ENCODE peak calls at places on chromosomes 3 and 15, in six cellular contexts. One of them, this sample, is unnamed.

GRCh38 chr15:88166330-88166993 is 90.1 kb downstream of the NTRK3 start:
- DNase-seq in colonic mucosa: no peak
- DNase-seq in thoracic aorta: no peak
- DNase-seq in GM13977: no peak
- DNase-seq in PC-9: no peak
- DNase-seq in left ventricle myocardium inferior: no peak
- DNase-seq in this sample: no peak

GRCh38 chr3:170007031-170007663 is 30.6 kb upstream of the GPR160 start:
- DNase-seq in colonic mucosa: no peak
- DNase-seq in thoracic aorta: no peak
- DNase-seq in GM13977: peak
- DNase-seq in PC-9: no peak
- DNase-seq in left ventricle myocardium inferior: no peak
- DNase-seq in this sample: no peak

GRCh38 chr15:45539680-45540079 is 17.1 kb upstream of the SLC30A4 start:
- DNase-seq in colonic mucosa: peak
- DNase-seq in thoracic aorta: no peak
- DNase-seq in GM13977: no peak
- DNase-seq in PC-9: no peak
- DNase-seq in left ventricle myocardium inferior: no peak
- DNase-seq in this sample: no peak

GRCh38 chr3:72482589-72483249 is 365.5 kb downstream of the SHQ1 start:
- DNase-seq in colonic mucosa: peak
- DNase-seq in thoracic aorta: peak
- DNase-seq in GM13977: peak
- DNase-seq in PC-9: peak
- DNase-seq in left ventricle myocardium inferior: peak
- DNase-seq in this sample: peak

GRCh38 chr3:115161866-115162265 is 14.8 kb upstream of the ZBTB20 start:
- DNase-seq in colonic mucosa: no peak
- DNase-seq in thoracic aorta: no peak
- DNase-seq in GM13977: no peak
- DNase-seq in PC-9: no peak
- DNase-seq in left ventricle myocardium inferior: no peak
- DNase-seq in this sample: no peak

GRCh38 chr3:182258538-182259177 is 534.6 kb upstream of the ATP11B start:
- DNase-seq in colonic mucosa: no peak
- DNase-seq in thoracic aorta: no peak
- DNase-seq in GM13977: peak
- DNase-seq in PC-9: peak
- DNase-seq in left ventricle myocardium inferior: no peak
- DNase-seq in this sample: no peak

GRCh38 chr15:96183020-96183926 is 147.2 kb upstream of the NR2F2 start:
- DNase-seq in colonic mucosa: no peak
- DNase-seq in thoracic aorta: no peak
- DNase-seq in GM13977: no peak
- DNase-seq in PC-9: no peak
- DNase-seq in left ventricle myocardium inferior: no peak
- DNase-seq in this sample: no peak

GRCh38 chr3:30307548-30307947 is 298.9 kb upstream of the TGFBR2 start:
- DNase-seq in colonic mucosa: no peak
- DNase-seq in thoracic aorta: no peak
- DNase-seq in GM13977: no peak
- DNase-seq in PC-9: no peak
- DNase-seq in left ventricle myocardium inferior: no peak
- DNase-seq in this sample: no peak

GRCh38 chr15:22973286-22973685 is 6.9 kb downstream of the CYFIP1 start:
- DNase-seq in colonic mucosa: no peak
- DNase-seq in thoracic aorta: no peak
- DNase-seq in GM13977: no peak
- DNase-seq in PC-9: no peak
- DNase-seq in left ventricle myocardium inferior: no peak
- DNase-seq in this sample: no peak

GRCh38 chr15:38474155-38474757 is 20.3 kb downstream of the FAM98B start:
- DNase-seq in colonic mucosa: peak
- DNase-seq in thoracic aorta: no peak
- DNase-seq in GM13977: peak
- DNase-seq in PC-9: peak
- DNase-seq in left ventricle myocardium inferior: no peak
- DNase-seq in this sample: no peak

GRCh38 chr3:3127432-3128010 is 781 bp downstream of the TRNT1 start:
- DNase-seq in colonic mucosa: peak
- DNase-seq in thoracic aorta: no peak
- DNase-seq in GM13977: no peak
- DNase-seq in PC-9: no peak
- DNase-seq in left ventricle myocardium inferior: no peak
- DNase-seq in this sample: no peak

GRCh38 chr3:124078978-124079911 is 87.3 kb upstream of the ROPN1 start:
- DNase-seq in colonic mucosa: peak
- DNase-seq in thoracic aorta: no peak
- DNase-seq in GM13977: peak
- DNase-seq in PC-9: no peak
- DNase-seq in left ventricle myocardium inferior: no peak
- DNase-seq in this sample: no peak

GRCh38 chr15:74275957-74276356 is 39.8 kb downstream of the CCDC33 start:
- DNase-seq in colonic mucosa: no peak
- DNase-seq in thoracic aorta: no peak
- DNase-seq in GM13977: peak
- DNase-seq in PC-9: no peak
- DNase-seq in left ventricle myocardium inferior: no peak
- DNase-seq in this sample: no peak

GRCh38 chr3:20924646-20925395 is 738.8 kb upstream of the SGO1 start:
- DNase-seq in colonic mucosa: no peak
- DNase-seq in thoracic aorta: no peak
- DNase-seq in GM13977: no peak
- DNase-seq in PC-9: no peak
- DNase-seq in left ventricle myocardium inferior: no peak
- DNase-seq in this sample: no peak

GRCh38 chr3:14227866-14228265 is 49.2 kb downstream of the LSM3 start:
- DNase-seq in colonic mucosa: peak
- DNase-seq in thoracic aorta: no peak
- DNase-seq in GM13977: no peak
- DNase-seq in PC-9: peak
- DNase-seq in left ventricle myocardium inferior: no peak
- DNase-seq in this sample: no peak

GRCh38 chr3:114623420-114624046 is 329.7 kb downstream of the TIGIT start:
- DNase-seq in colonic mucosa: no peak
- DNase-seq in thoracic aorta: no peak
- DNase-seq in GM13977: no peak
- DNase-seq in PC-9: no peak
- DNase-seq in left ventricle myocardium inferior: no peak
- DNase-seq in this sample: no peak

GRCh38 chr15:39555885-39556284 is 25.0 kb upstream of the THBS1 start:
- DNase-seq in colonic mucosa: no peak
- DNase-seq in thoracic aorta: no peak
- DNase-seq in GM13977: no peak
- DNase-seq in PC-9: no peak
- DNase-seq in left ventricle myocardium inferior: no peak
- DNase-seq in this sample: no peak

GRCh38 chr3:184513276-184514150 is 48.1 kb upstream of the EPHB3 start:
- DNase-seq in colonic mucosa: peak
- DNase-seq in thoracic aorta: peak
- DNase-seq in GM13977: peak
- DNase-seq in PC-9: peak
- DNase-seq in left ventricle myocardium inferior: peak
- DNase-seq in this sample: peak

GRCh38 chr3:11626084-11626463 is 17.6 kb downstream of the VGLL4 start:
- DNase-seq in colonic mucosa: no peak
- DNase-seq in thoracic aorta: no peak
- DNase-seq in GM13977: peak
- DNase-seq in PC-9: no peak
- DNase-seq in left ventricle myocardium inferior: no peak
- DNase-seq in this sample: no peak

GRCh38 chr3:18134386-18135082 is 290.6 kb downstream of the SATB1 start:
- DNase-seq in colonic mucosa: no peak
- DNase-seq in thoracic aorta: no peak
- DNase-seq in GM13977: no peak
- DNase-seq in PC-9: peak
- DNase-seq in left ventricle myocardium inferior: no peak
- DNase-seq in this sample: no peak

GRCh38 chr15:39495871-39496459 is 84.9 kb upstream of the THBS1 start:
- DNase-seq in colonic mucosa: no peak
- DNase-seq in thoracic aorta: no peak
- DNase-seq in GM13977: no peak
- DNase-seq in PC-9: no peak
- DNase-seq in left ventricle myocardium inferior: no peak
- DNase-seq in this sample: no peak

GRCh38 chr15:73941044-73941443 is 14.8 kb downstream of the LOXL1 start:
- DNase-seq in colonic mucosa: no peak
- DNase-seq in thoracic aorta: peak
- DNase-seq in GM13977: no peak
- DNase-seq in PC-9: peak
- DNase-seq in left ventricle myocardium inferior: peak
- DNase-seq in this sample: no peak

GRCh38 chr3:194306109-194306686 is 44.9 kb downstream of the CPN2 start:
- DNase-seq in colonic mucosa: no peak
- DNase-seq in thoracic aorta: no peak
- DNase-seq in GM13977: no peak
- DNase-seq in PC-9: no peak
- DNase-seq in left ventricle myocardium inferior: no peak
- DNase-seq in this sample: no peak

GRCh38 chr3:186807231-186807630 is 949 bp upstream of the RFC4 start:
- DNase-seq in colonic mucosa: no peak
- DNase-seq in thoracic aorta: no peak
- DNase-seq in GM13977: no peak
- DNase-seq in PC-9: no peak
- DNase-seq in left ventricle myocardium inferior: no peak
- DNase-seq in this sample: no peak

GRCh38 chr3:153970047-153970446 is 151.1 kb upstream of the ARHGEF26 start:
- DNase-seq in colonic mucosa: no peak
- DNase-seq in thoracic aorta: no peak
- DNase-seq in GM13977: no peak
- DNase-seq in PC-9: no peak
- DNase-seq in left ventricle myocardium inferior: no peak
- DNase-seq in this sample: no peak

GRCh38 chr15:54820811-54821210 is 375.9 kb downstream of the RSL24D1 start:
- DNase-seq in colonic mucosa: no peak
- DNase-seq in thoracic aorta: no peak
- DNase-seq in GM13977: no peak
- DNase-seq in PC-9: no peak
- DNase-seq in left ventricle myocardium inferior: no peak
- DNase-seq in this sample: no peak

GRCh38 chr3:126056681-126057546 is 27.0 kb downstream of the SLC41A3 start:
- DNase-seq in colonic mucosa: no peak
- DNase-seq in thoracic aorta: no peak
- DNase-seq in GM13977: no peak
- DNase-seq in PC-9: no peak
- DNase-seq in left ventricle myocardium inferior: peak
- DNase-seq in this sample: no peak

GRCh38 chr3:134447371-134447770 is 38.4 kb downstream of the ANAPC13 start:
- DNase-seq in colonic mucosa: no peak
- DNase-seq in thoracic aorta: no peak
- DNase-seq in GM13977: no peak
- DNase-seq in PC-9: no peak
- DNase-seq in left ventricle myocardium inferior: no peak
- DNase-seq in this sample: no peak

GRCh38 chr3:134448664-134449063 is 37.1 kb downstream of the ANAPC13 start:
- DNase-seq in colonic mucosa: no peak
- DNase-seq in thoracic aorta: no peak
- DNase-seq in GM13977: no peak
- DNase-seq in PC-9: no peak
- DNase-seq in left ventricle myocardium inferior: no peak
- DNase-seq in this sample: no peak

GRCh38 chr3:134449951-134450350 is 35.8 kb downstream of the ANAPC13 start:
- DNase-seq in colonic mucosa: no peak
- DNase-seq in thoracic aorta: no peak
- DNase-seq in GM13977: no peak
- DNase-seq in PC-9: no peak
- DNase-seq in left ventricle myocardium inferior: no peak
- DNase-seq in this sample: no peak

GRCh38 chr3:134446800-134447199 is 39.0 kb downstream of the ANAPC13 start:
- DNase-seq in colonic mucosa: no peak
- DNase-seq in thoracic aorta: no peak
- DNase-seq in GM13977: no peak
- DNase-seq in PC-9: no peak
- DNase-seq in left ventricle myocardium inferior: no peak
- DNase-seq in this sample: no peak

GRCh38 chr3:134449277-134449676 is 36.5 kb downstream of the ANAPC13 start:
- DNase-seq in colonic mucosa: peak
- DNase-seq in thoracic aorta: no peak
- DNase-seq in GM13977: no peak
- DNase-seq in PC-9: no peak
- DNase-seq in left ventricle myocardium inferior: no peak
- DNase-seq in this sample: no peak
- TF ChIP-seq CTCF in colonic mucosa: peak
- TF ChIP-seq CTCF in thoracic aorta: no peak
- TF ChIP-seq CTCF in GM13977: no peak
- TF ChIP-seq CTCF in PC-9: peak
- TF ChIP-seq CTCF in left ventricle myocardium inferior: peak
- TF ChIP-seq CTCF in this sample: no peak

GRCh38 chr15:81296218-81296617 is 27.7 kb downstream of the STARD5 start:
- DNase-seq in colonic mucosa: no peak
- DNase-seq in thoracic aorta: no peak
- DNase-seq in GM13977: no peak
- DNase-seq in PC-9: no peak
- DNase-seq in left ventricle myocardium inferior: no peak
- DNase-seq in this sample: no peak
- TF ChIP-seq CTCF in colonic mucosa: no peak
- TF ChIP-seq CTCF in thoracic aorta: no peak
- TF ChIP-seq CTCF in GM13977: no peak
- TF ChIP-seq CTCF in PC-9: no peak
- TF ChIP-seq CTCF in left ventricle myocardium inferior: no peak
- TF ChIP-seq CTCF in this sample: no peak

GRCh38 chr3:177551431-177551836 is 354.2 kb upstream of the TBL1XR1 start:
- DNase-seq in colonic mucosa: no peak
- DNase-seq in thoracic aorta: no peak
- DNase-seq in GM13977: no peak
- DNase-seq in PC-9: no peak
- DNase-seq in left ventricle myocardium inferior: no peak
- DNase-seq in this sample: no peak
- TF ChIP-seq CTCF in colonic mucosa: no peak
- TF ChIP-seq CTCF in thoracic aorta: no peak
- TF ChIP-seq CTCF in GM13977: peak
- TF ChIP-seq CTCF in PC-9: no peak
- TF ChIP-seq CTCF in left ventricle myocardium inferior: no peak
- TF ChIP-seq CTCF in this sample: no peak

DNA sequence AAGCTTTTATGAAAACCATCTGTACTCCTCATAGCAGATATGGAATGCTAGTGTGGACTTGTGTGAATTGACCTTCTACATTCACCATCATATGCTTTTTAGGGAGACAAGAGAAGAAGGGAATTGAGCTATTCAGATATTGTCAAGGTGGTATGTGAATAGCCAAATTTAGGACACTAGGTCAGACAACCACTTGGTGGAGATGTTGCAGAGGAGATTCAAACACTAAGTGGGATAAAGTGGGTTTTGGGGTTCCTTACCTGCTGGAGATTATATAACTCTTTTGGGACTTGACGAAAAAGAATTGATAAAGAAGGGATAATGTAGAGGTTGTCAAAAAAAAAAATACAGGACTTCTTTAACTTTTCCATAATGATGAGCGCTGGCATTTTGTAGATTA is 231.8 kb upstream of the THRB start:
- DNase-seq in colonic mucosa: no peak
- DNase-seq in thoracic aorta: no peak
- DNase-seq in GM13977: no peak
- DNase-seq in PC-9: no peak
- DNase-seq in left ventricle myocardium inferior: no peak
- DNase-seq in this sample: no peak
- TF ChIP-seq CTCF in colonic mucosa: no peak
- TF ChIP-seq CTCF in thoracic aorta: no peak
- TF ChIP-seq CTCF in GM13977: no peak
- TF ChIP-seq CTCF in PC-9: no peak
- TF ChIP-seq CTCF in left ventricle myocardium inferior: no peak
- TF ChIP-seq CTCF in this sample: no peak

GRCh38 chr3:141373232-141373631 is 4.9 kb downstream of the ZBTB38 start:
- DNase-seq in colonic mucosa: no peak
- DNase-seq in thoracic aorta: no peak
- DNase-seq in GM13977: no peak
- DNase-seq in PC-9: no peak
- DNase-seq in left ventricle myocardium inferior: no peak
- DNase-seq in this sample: no peak
- TF ChIP-seq CTCF in colonic mucosa: no peak
- TF ChIP-seq CTCF in thoracic aorta: no peak
- TF ChIP-seq CTCF in GM13977: no peak
- TF ChIP-seq CTCF in PC-9: no peak
- TF ChIP-seq CTCF in left ventricle myocardium inferior: no peak
- TF ChIP-seq CTCF in this sample: no peak

This sample was measured in omental fat pad.